ENCODE peak calls at places on chromosomes 1 and 21, in nine cellular contexts. B is amniotic epithelial cell; O is ELR; L is CD8-positive, alpha-beta T cell; M is NCI-H1092; D is right atrium auricular region; Z is activated naive CD4-positive, alpha-beta T cell; C is left lung; S is WERI-Rb-1. A is an unnamed sample.

GRCh38 chr1:38716229-38716628 is 143.3 kb downstream of the RRAGC start:
- DNase-seq in O (no peak), B (no peak), S (no peak), D (no peak), M (no peak), L (no peak), C (no peak), Z (no peak), A (no peak)

GRCh38 chr1:154794608-154795007 is 75.5 kb downstream of the KCNN3 start:
- DNase-seq in D (no peak), S (no peak), C (no peak), Z (no peak), M (no peak), O (no peak), B (no peak), L (no peak), A (no peak)

GRCh38 chr21:35020902-35021301 is 28.2 kb downstream of the RUNX1 start:
- DNase-seq in S (no peak), C (no peak), M (no peak), O (peak; percentile 51), B (no peak), Z (no peak), L (no peak), D (no peak), A (no peak)

GRCh38 chr1:101247404-101248287 is 10.8 kb downstream of the S1PR1 start:
- DNase-seq in O (no peak), S (no peak), D (no peak), C (no peak), B (no peak), L (no peak), M (no peak), Z (no peak), A (no peak)

GRCh38 chr1:37149296-37149695 is 115.0 kb upstream of the GRIK3 start:
- DNase-seq in M (no peak), B (no peak), Z (no peak), D (no peak), L (peak; percentile 17), O (no peak), S (no peak), C (no peak), A (no peak)

GRCh38 chr1:41783189-41783639 is 135.5 kb downstream of the HIVEP3 start:
- DNase-seq in Z (no peak), D (no peak), B (peak; percentile 89), S (no peak), O (peak; percentile 95), M (no peak), C (no peak), L (no peak), A (peak; percentile 82)

GRCh38 chr1:94792876-94793605 is 27.1 kb upstream of the SLC44A3 start:
- DNase-seq in M (no peak), S (no peak), L (no peak), B (peak; percentile 66), O (peak; percentile 25), D (no peak), Z (no peak), C (no peak), A (peak; percentile 84)

GRCh38 chr21:41164981-41165650 is 2.8 kb upstream of the BACE2 start:
- DNase-seq in C (no peak), M (no peak), Z (no peak), O (peak; percentile 22), L (no peak), S (no peak), B (no peak), D (no peak), A (no peak)

GRCh38 chr1:151993734-151994496 is at the start of gene S100A10:
- DNase-seq in C (peak; percentile 94), S (peak; percentile 64), D (peak; percentile 88), B (peak; percentile 70), L (peak; percentile 88), Z (no peak), M (no peak), O (peak; percentile 83), A (peak; percentile 79)

A was measured in iris pigment epithelial cell.